ENCODE peak calls at places on chromosomes 7 and 10, in seven cellular contexts. One of them, this sample, is unnamed.

GRCh38 chr7:90551036-90551435 is 45.1 kb upstream of the CDK14 start:
- ATAC-seq in aorta: no peak
- ATAC-seq in activated CD8-positive, alpha-beta memory T cell treated with anti-CD3 and anti-CD28 coated beads, Interleukin-2, amount 10 ng/mL, durations not matched to agents 7 days and 5 days: no peak
- ATAC-seq in T-helper 17 cell: no peak
- ATAC-seq in natural killer cell treated with Interleukin-12 subunit alpha and Interleukin-12 subunit beta and Interleukin-15 and Interleukin-18, amount 100 ng/mL, for 72 hours: no peak
- ATAC-seq in CD8-positive, alpha-beta T cell: no peak
- ATAC-seq in activated naive CD4-positive, alpha-beta T cell treated with anti-CD3 and anti-CD28 coated beads, Interleukin-2, amount 50 U/mL, for 72 hours: no peak
- ATAC-seq in this sample: no peak

GRCh38 chr10:35463105-35463867 is 127.0 kb downstream of the CCNY start:
- ATAC-seq in aorta: no peak
- ATAC-seq in activated CD8-positive, alpha-beta memory T cell treated with anti-CD3 and anti-CD28 coated beads, Interleukin-2, amount 10 ng/mL, durations not matched to agents 7 days and 5 days: no peak
- ATAC-seq in T-helper 17 cell: peak
- ATAC-seq in natural killer cell treated with Interleukin-12 subunit alpha and Interleukin-12 subunit beta and Interleukin-15 and Interleukin-18, amount 100 ng/mL, for 72 hours: no peak
- ATAC-seq in CD8-positive, alpha-beta T cell: peak
- ATAC-seq in activated naive CD4-positive, alpha-beta T cell treated with anti-CD3 and anti-CD28 coated beads, Interleukin-2, amount 50 U/mL, for 72 hours: no peak
- ATAC-seq in this sample: no peak

GRCh38 chr10:6678211-6678803 is 98.2 kb upstream of the PRKCQ start:
- ATAC-seq in aorta: no peak
- ATAC-seq in activated CD8-positive, alpha-beta memory T cell treated with anti-CD3 and anti-CD28 coated beads, Interleukin-2, amount 10 ng/mL, durations not matched to agents 7 days and 5 days: peak
- ATAC-seq in T-helper 17 cell: peak
- ATAC-seq in natural killer cell treated with Interleukin-12 subunit alpha and Interleukin-12 subunit beta and Interleukin-15 and Interleukin-18, amount 100 ng/mL, for 72 hours: no peak
- ATAC-seq in CD8-positive, alpha-beta T cell: peak
- ATAC-seq in activated naive CD4-positive, alpha-beta T cell treated with anti-CD3 and anti-CD28 coated beads, Interleukin-2, amount 50 U/mL, for 72 hours: peak
- ATAC-seq in this sample: no peak

GRCh38 chr10:132591166-132591971 is 53.8 kb downstream of the INPP5A start:
- ATAC-seq in aorta: peak
- ATAC-seq in activated CD8-positive, alpha-beta memory T cell treated with anti-CD3 and anti-CD28 coated beads, Interleukin-2, amount 10 ng/mL, durations not matched to agents 7 days and 5 days: no peak
- ATAC-seq in T-helper 17 cell: no peak
- ATAC-seq in natural killer cell treated with Interleukin-12 subunit alpha and Interleukin-12 subunit beta and Interleukin-15 and Interleukin-18, amount 100 ng/mL, for 72 hours: no peak
- ATAC-seq in CD8-positive, alpha-beta T cell: no peak
- ATAC-seq in activated naive CD4-positive, alpha-beta T cell treated with anti-CD3 and anti-CD28 coated beads, Interleukin-2, amount 50 U/mL, for 72 hours: no peak
- ATAC-seq in this sample: no peak

GRCh38 chr7:93913197-93913596 is 6.8 kb downstream of the GNGT1 start:
- ATAC-seq in aorta: no peak
- ATAC-seq in activated CD8-positive, alpha-beta memory T cell treated with anti-CD3 and anti-CD28 coated beads, Interleukin-2, amount 10 ng/mL, durations not matched to agents 7 days and 5 days: no peak
- ATAC-seq in T-helper 17 cell: no peak
- ATAC-seq in natural killer cell treated with Interleukin-12 subunit alpha and Interleukin-12 subunit beta and Interleukin-15 and Interleukin-18, amount 100 ng/mL, for 72 hours: no peak
- ATAC-seq in CD8-positive, alpha-beta T cell: no peak
- ATAC-seq in activated naive CD4-positive, alpha-beta T cell treated with anti-CD3 and anti-CD28 coated beads, Interleukin-2, amount 50 U/mL, for 72 hours: no peak
- ATAC-seq in this sample: no peak

GRCh38 chr10:31630866-31631567 is 297.6 kb downstream of the ARHGAP12 start:
- ATAC-seq in aorta: no peak
- ATAC-seq in activated CD8-positive, alpha-beta memory T cell treated with anti-CD3 and anti-CD28 coated beads, Interleukin-2, amount 10 ng/mL, durations not matched to agents 7 days and 5 days: no peak
- ATAC-seq in T-helper 17 cell: no peak
- ATAC-seq in natural killer cell treated with Interleukin-12 subunit alpha and Interleukin-12 subunit beta and Interleukin-15 and Interleukin-18, amount 100 ng/mL, for 72 hours: peak
- ATAC-seq in CD8-positive, alpha-beta T cell: no peak
- ATAC-seq in activated naive CD4-positive, alpha-beta T cell treated with anti-CD3 and anti-CD28 coated beads, Interleukin-2, amount 50 U/mL, for 72 hours: no peak
- ATAC-seq in this sample: peak

GRCh38 chr10:3622845-3623621 is 162.0 kb downstream of the KLF6 start:
- ATAC-seq in aorta: no peak
- ATAC-seq in activated CD8-positive, alpha-beta memory T cell treated with anti-CD3 and anti-CD28 coated beads, Interleukin-2, amount 10 ng/mL, durations not matched to agents 7 days and 5 days: peak
- ATAC-seq in T-helper 17 cell: peak
- ATAC-seq in natural killer cell treated with Interleukin-12 subunit alpha and Interleukin-12 subunit beta and Interleukin-15 and Interleukin-18, amount 100 ng/mL, for 72 hours: peak
- ATAC-seq in CD8-positive, alpha-beta T cell: no peak
- ATAC-seq in activated naive CD4-positive, alpha-beta T cell treated with anti-CD3 and anti-CD28 coated beads, Interleukin-2, amount 50 U/mL, for 72 hours: peak
- ATAC-seq in this sample: peak

GRCh38 chr10:74213571-74214162 is 62.6 kb downstream of the ADK start:
- ATAC-seq in aorta: no peak
- ATAC-seq in activated CD8-positive, alpha-beta memory T cell treated with anti-CD3 and anti-CD28 coated beads, Interleukin-2, amount 10 ng/mL, durations not matched to agents 7 days and 5 days: no peak
- ATAC-seq in T-helper 17 cell: peak
- ATAC-seq in natural killer cell treated with Interleukin-12 subunit alpha and Interleukin-12 subunit beta and Interleukin-15 and Interleukin-18, amount 100 ng/mL, for 72 hours: no peak
- ATAC-seq in CD8-positive, alpha-beta T cell: peak
- ATAC-seq in activated naive CD4-positive, alpha-beta T cell treated with anti-CD3 and anti-CD28 coated beads, Interleukin-2, amount 50 U/mL, for 72 hours: no peak
- ATAC-seq in this sample: no peak

GRCh38 chr7:155533120-155533826 is 13.1 kb downstream of the CNPY1 start:
- ATAC-seq in aorta: no peak
- ATAC-seq in activated CD8-positive, alpha-beta memory T cell treated with anti-CD3 and anti-CD28 coated beads, Interleukin-2, amount 10 ng/mL, durations not matched to agents 7 days and 5 days: peak
- ATAC-seq in T-helper 17 cell: peak
- ATAC-seq in natural killer cell treated with Interleukin-12 subunit alpha and Interleukin-12 subunit beta and Interleukin-15 and Interleukin-18, amount 100 ng/mL, for 72 hours: no peak
- ATAC-seq in CD8-positive, alpha-beta T cell: peak
- ATAC-seq in activated naive CD4-positive, alpha-beta T cell treated with anti-CD3 and anti-CD28 coated beads, Interleukin-2, amount 50 U/mL, for 72 hours: peak
- ATAC-seq in this sample: peak